ENCODE peak calls at places on chromosome 15, in eight cellular contexts. One of them, this sample, is unnamed.

GRCh38 chr15:42012241-42012640 is 8.6 kb downstream of the PLA2G4E start:
- DNase-seq in omental fat pad: no peak
- DNase-seq in NCI-H1092: no peak
- DNase-seq in central memory CD4-positive, alpha-beta T cell: no peak
- DNase-seq in endothelial cell: no peak
- DNase-seq in RWPE2: no peak
- DNase-seq in cardiac fibroblast: no peak
- DNase-seq in Peyer's patch: no peak
- DNase-seq in this sample: no peak

GRCh38 chr15:92051726-92052125 is 198.2 kb downstream of the SLCO3A1 start:
- DNase-seq in Peyer's patch: no peak
- DNase-seq in endothelial cell: no peak
- DNase-seq in NCI-H1092: no peak
- DNase-seq in cardiac fibroblast: no peak
- DNase-seq in omental fat pad: no peak
- DNase-seq in central memory CD4-positive, alpha-beta T cell: no peak
- DNase-seq in RWPE2: no peak
- DNase-seq in this sample: no peak

GRCh38 chr15:75232826-75233503 is 25.2 kb upstream of the GOLGA6C start:
- DNase-seq in NCI-H1092: no peak
- DNase-seq in endothelial cell: no peak
- DNase-seq in cardiac fibroblast: no peak
- DNase-seq in central memory CD4-positive, alpha-beta T cell: no peak
- DNase-seq in omental fat pad: no peak
- DNase-seq in RWPE2: peak; percentile 65
- DNase-seq in Peyer's patch: no peak
- DNase-seq in this sample: no peak

GRCh38 chr15:73488698-73489097 is 45.7 kb downstream of the REC114 start:
- DNase-seq in cardiac fibroblast: no peak
- DNase-seq in endothelial cell: no peak
- DNase-seq in RWPE2: no peak
- DNase-seq in central memory CD4-positive, alpha-beta T cell: no peak
- DNase-seq in Peyer's patch: no peak
- DNase-seq in NCI-H1092: no peak
- DNase-seq in omental fat pad: no peak
- DNase-seq in this sample: no peak

GRCh38 chr15:43473885-43474284 is 19.1 kb downstream of the TP53BP1 start:
- DNase-seq in endothelial cell: no peak
- DNase-seq in RWPE2: no peak
- DNase-seq in central memory CD4-positive, alpha-beta T cell: no peak
- DNase-seq in cardiac fibroblast: no peak
- DNase-seq in omental fat pad: no peak
- DNase-seq in Peyer's patch: no peak
- DNase-seq in NCI-H1092: no peak
- DNase-seq in this sample: no peak

GRCh38 chr15:77187751-77188464 is 117.0 kb upstream of the TSPAN3 start:
- DNase-seq in central memory CD4-positive, alpha-beta T cell: no peak
- DNase-seq in cardiac fibroblast: peak; percentile 82
- DNase-seq in Peyer's patch: peak; percentile 40
- DNase-seq in omental fat pad: no peak
- DNase-seq in NCI-H1092: no peak
- DNase-seq in endothelial cell: peak; percentile 19
- DNase-seq in RWPE2: no peak
- DNase-seq in this sample: no peak

GRCh38 chr15:55108858-55109518 is 87.8 kb downstream of the RSL24D1 start:
- DNase-seq in RWPE2: no peak
- DNase-seq in Peyer's patch: peak; percentile 20
- DNase-seq in omental fat pad: peak; percentile 33
- DNase-seq in central memory CD4-positive, alpha-beta T cell: peak; percentile 1
- DNase-seq in cardiac fibroblast: peak; percentile 65
- DNase-seq in NCI-H1092: peak; percentile 0
- DNase-seq in endothelial cell: peak; percentile 65
- DNase-seq in this sample: no peak

GRCh38 chr15:80252281-80252619 is 237 bp upstream of the CTXND1 start:
- DNase-seq in RWPE2: no peak
- DNase-seq in cardiac fibroblast: no peak
- DNase-seq in central memory CD4-positive, alpha-beta T cell: no peak
- DNase-seq in Peyer's patch: no peak
- DNase-seq in omental fat pad: no peak
- DNase-seq in endothelial cell: no peak
- DNase-seq in NCI-H1092: no peak
- DNase-seq in this sample: no peak

GRCh38 chr15:91929509-91929908 is 76.0 kb downstream of the SLCO3A1 start:
- DNase-seq in Peyer's patch: no peak
- DNase-seq in NCI-H1092: no peak
- DNase-seq in omental fat pad: no peak
- DNase-seq in cardiac fibroblast: peak; percentile 16
- DNase-seq in endothelial cell: no peak
- DNase-seq in RWPE2: no peak
- DNase-seq in central memory CD4-positive, alpha-beta T cell: no peak
- DNase-seq in this sample: no peak

GRCh38 chr15:23642413-23643044 is 5.1 kb downstream of the MAGEL2 start:
- DNase-seq in central memory CD4-positive, alpha-beta T cell: no peak
- DNase-seq in RWPE2: no peak
- DNase-seq in omental fat pad: no peak
- DNase-seq in endothelial cell: peak; percentile 59
- DNase-seq in NCI-H1092: peak; percentile 14
- DNase-seq in Peyer's patch: no peak
- DNase-seq in cardiac fibroblast: peak; percentile 50
- DNase-seq in this sample: peak; percentile 8

GRCh38 chr15:56736881-56737707 is 3.8 kb upstream of the ZNF280D start:
- DNase-seq in endothelial cell: no peak
- DNase-seq in RWPE2: no peak
- DNase-seq in omental fat pad: no peak
- DNase-seq in central memory CD4-positive, alpha-beta T cell: no peak
- DNase-seq in cardiac fibroblast: peak; percentile 33
- DNase-seq in NCI-H1092: no peak
- DNase-seq in Peyer's patch: no peak
- DNase-seq in this sample: no peak

GRCh38 chr15:90647326-90647725 is 69.8 kb upstream of the BLM start:
- DNase-seq in central memory CD4-positive, alpha-beta T cell: no peak
- DNase-seq in NCI-H1092: no peak
- DNase-seq in omental fat pad: no peak
- DNase-seq in endothelial cell: no peak
- DNase-seq in Peyer's patch: no peak
- DNase-seq in cardiac fibroblast: no peak
- DNase-seq in RWPE2: no peak
- DNase-seq in this sample: no peak

GRCh38 chr15:90883971-90884718 is at the start of gene FES:
- DNase-seq in RWPE2: peak; percentile 73
- DNase-seq in central memory CD4-positive, alpha-beta T cell: no peak
- DNase-seq in Peyer's patch: peak; percentile 35
- DNase-seq in omental fat pad: no peak
- DNase-seq in endothelial cell: peak; percentile 70
- DNase-seq in NCI-H1092: no peak
- DNase-seq in cardiac fibroblast: no peak
- DNase-seq in this sample: no peak

This sample was measured in CD4-positive, alpha-beta memory T cell.